ENCODE peak calls at places on chromosomes 11 and 22, in five cellular contexts. W, O, Q, J and T are unnamed samples.

GRCh38 chr11:68677432-68677831 is 6.9 kb upstream of the GAL start:
- DNase-seq in W (peak), O (no peak), Q (no peak), J (peak), T (no peak)

GRCh38 chr11:9570313-9570712 is 3.2 kb upstream of the WEE1 start:
- DNase-seq in W (no peak), O (no peak), Q (no peak), J (no peak), T (no peak)

GRCh38 chr11:121032546-121032945 is 8.6 kb downstream of the TBCEL start:
- DNase-seq in W (no peak), O (no peak), Q (no peak), J (no peak), T (no peak)

GRCh38 chr22:30969532-30970355 is 679 bp downstream of the TUG1 start:
- DNase-seq in W (no peak), O (no peak), Q (peak), J (peak), T (no peak)

GRCh38 chr11:60775420-60775961 is 9.6 kb upstream of the MS4A10 start:
- DNase-seq in W (peak), O (peak), Q (peak), J (peak), T (peak)

GRCh38 chr22:36457688-36458450 is 23.6 kb downstream of the TXN2 start:
- DNase-seq in W (no peak), O (peak), Q (no peak), J (no peak), T (no peak)

GRCh38 chr11:111846640-111847039 is 24.7 kb downstream of the ALG9 start:
- DNase-seq in W (no peak), O (peak), Q (no peak), J (no peak), T (no peak)

GRCh38 chr11:69253028-69253427 is 40.9 kb upstream of the MYEOV start:
- DNase-seq in W (no peak), O (no peak), Q (no peak), J (peak), T (no peak)

GRCh38 chr11:45593992-45594391 is 71.4 kb downstream of the CHST1 start:
- DNase-seq in W (no peak), O (no peak), Q (no peak), J (no peak), T (no peak)

GRCh38 chr11:68845351-68846002 is 3.8 kb upstream of the CPT1A start:
- DNase-seq in W (no peak), O (no peak), Q (no peak), J (no peak), T (no peak)

GRCh38 chr11:36288442-36289225 is 590 bp downstream of the COMMD9 start:
- DNase-seq in W (no peak), O (no peak), Q (no peak), J (no peak), T (no peak)

GRCh38 chr11:28704801-28705200 is 596.6 kb downstream of the METTL15 start:
- DNase-seq in W (no peak), O (no peak), Q (no peak), J (no peak), T (no peak)

GRCh38 chr11:125348704-125349635 is 147.1 kb downstream of the FEZ1 start:
- DNase-seq in W (peak), O (peak), Q (peak), J (no peak), T (peak)

GRCh38 chr22:23305922-23306374 is 125.6 kb downstream of the BCR start:
- DNase-seq in W (no peak), O (peak), Q (peak), J (no peak), T (no peak)

GRCh38 chr22:39559456-39560105 is 11.0 kb upstream of the CACNA1I start:
- DNase-seq in W (no peak), O (no peak), Q (no peak), J (no peak), T (no peak)
- TF ChIP-seq CTCF in W (peak), O (no peak), Q (peak), J (peak), T (peak)

GRCh38 chr11:78676026-78676557 is 101.4 kb upstream of the NARS2 start:
- DNase-seq in W (no peak), O (no peak), Q (no peak), J (no peak), T (no peak)
- TF ChIP-seq CTCF in W (no peak), O (no peak), Q (no peak), J (no peak), T (no peak)

GRCh38 chr22:43976861-43977795 is 21.9 kb downstream of the SAMM50 start:
- DNase-seq in W (no peak), O (no peak), Q (no peak), J (no peak), T (no peak)
- TF ChIP-seq CTCF in W (no peak), O (no peak), Q (no peak), J (no peak), T (no peak)

GRCh38 chr22:49975543-49976389 is 15.2 kb downstream of the PIM3 start:
- DNase-seq in W (no peak), O (peak), Q (peak), J (no peak), T (no peak)

GRCh38 chr22:49983148-49984042 is 22.8 kb downstream of the PIM3 start:
- DNase-seq in W (no peak), O (peak), Q (no peak), J (no peak), T (no peak)

GRCh38 chr22:49977578-49977977 is 17.0 kb downstream of the PIM3 start:
- DNase-seq in W (no peak), O (no peak), Q (no peak), J (no peak), T (no peak)

GRCh38 chr22:49976439-49977175 is 16.0 kb downstream of the PIM3 start:
- DNase-seq in W (no peak), O (no peak), Q (peak), J (no peak), T (no peak)

GRCh38 chr22:49979587-49980264 is 19.2 kb downstream of the PIM3 start:
- DNase-seq in W (no peak), O (no peak), Q (peak), J (no peak), T (no peak)
- TF ChIP-seq CTCF in W (peak), O (no peak), Q (peak), J (peak), T (peak)

DNA sequence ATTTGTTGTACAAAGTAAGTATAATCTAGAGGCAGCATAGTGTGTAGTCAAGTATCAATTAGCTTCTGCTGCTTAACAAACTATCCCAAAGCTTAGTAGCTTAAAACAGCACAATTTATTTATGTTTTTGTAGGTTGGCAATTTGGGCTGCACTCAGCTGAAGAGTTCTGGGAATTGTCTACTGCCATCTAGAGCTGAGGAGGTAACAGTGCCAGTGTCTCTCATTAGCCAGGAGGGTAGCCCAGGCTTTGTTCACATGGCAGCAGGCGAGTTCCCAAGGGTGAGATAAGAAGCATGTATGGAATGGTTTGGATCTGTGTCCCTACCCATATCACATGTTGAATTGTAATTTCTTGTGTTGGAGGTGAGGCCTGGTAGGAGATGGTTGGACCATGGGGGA is 45.8 kb upstream of the SLN start:
- DNase-seq in W (no peak), O (no peak), Q (no peak), J (no peak), T (no peak)
- TF ChIP-seq CTCF in W (peak), O (no peak), Q (no peak), J (peak), T (no peak)